ENCODE peak calls at places on chromosome 14, in ten cellular contexts. L, W, H, N, F, T, V, C, I and Z are unnamed samples.

GRCh38 chr14:98122527-98122926 is 1149.5 kb downstream of the BCL11B start:
- DNase-seq in F (no peak), L (no peak), C (no peak), T (no peak), H (no peak), N (no peak), W (no peak), V (peak; percentile 25), I (no peak), Z (no peak)

GRCh38 chr14:103072595-103073366 is 11.2 kb upstream of the LBHD2 start:
- DNase-seq in V (no peak), L (no peak), H (no peak), F (no peak), T (no peak), W (peak; percentile 69), C (no peak), N (no peak), I (peak; percentile 91), Z (no peak)

GRCh38 chr14:91167380-91167770 is 53.5 kb downstream of the DGLUCY start:
- DNase-seq in I (no peak), C (no peak), T (no peak), F (peak; percentile 36), V (no peak), N (no peak), H (no peak), W (no peak), L (no peak), Z (no peak)

GRCh38 chr14:47852278-47852677 is 176.9 kb upstream of the MDGA2 start:
- DNase-seq in I (no peak), C (no peak), N (no peak), F (no peak), H (no peak), T (no peak), W (no peak), L (no peak), V (no peak), Z (no peak)

GRCh38 chr14:87305345-87305744 is 687.6 kb downstream of the GALC start:
- DNase-seq in F (no peak), L (no peak), C (no peak), N (no peak), T (no peak), I (no peak), W (no peak), V (no peak), H (no peak), Z (no peak)

GRCh38 chr14:45072121-45072520 is 11.8 kb upstream of the PRPF39 start:
- DNase-seq in T (no peak), V (no peak), H (no peak), N (no peak), W (no peak), I (no peak), F (no peak), L (no peak), C (no peak), Z (no peak)

GRCh38 chr14:81990312-81990761 is 456.7 kb upstream of the SEL1L start:
- DNase-seq in V (peak; percentile 57), L (no peak), F (peak; percentile 45), T (peak; percentile 29), H (peak; percentile 67), I (peak; percentile 52), C (no peak), W (peak; percentile 78), N (no peak), Z (peak; percentile 12)

GRCh38 chr14:78836777-78837176 is 666.6 kb downstream of the NRXN3 start:
- DNase-seq in W (peak; percentile 72), L (no peak), C (no peak), V (peak; percentile 75), T (peak; percentile 53), H (peak; percentile 71), F (peak; percentile 45), N (no peak), I (peak; percentile 76), Z (peak; percentile 21)

GRCh38 chr14:103310576-103311095 is 23.4 kb upstream of the EIF5 start:
- DNase-seq in F (no peak), N (no peak), H (no peak), V (no peak), T (no peak), L (no peak), W (no peak), C (no peak), I (no peak), Z (no peak)

GRCh38 chr14:104098272-104099095 is 13.0 kb downstream of the ASPG start:
- DNase-seq in L (no peak), H (no peak), W (no peak), I (no peak), T (no peak), C (no peak), V (no peak), F (no peak), N (no peak), Z (no peak)

GRCh38 chr14:94382684-94383663 is 5.4 kb downstream of the SERPINA1 start:
- DNase-seq in C (no peak), T (no peak), F (no peak), W (no peak), I (no peak), H (no peak), N (no peak), V (no peak), L (no peak), Z (no peak)

GRCh38 chr14:33879684-33880286 is 71.1 kb downstream of the EGLN3 start:
- DNase-seq in N (no peak), V (no peak), F (no peak), I (no peak), W (no peak), L (no peak), H (no peak), C (no peak), T (no peak), Z (no peak)

GRCh38 chr14:34452258-34452822 is 9.7 kb downstream of the SPTSSA start:
- DNase-seq in H (no peak), V (no peak), W (no peak), T (no peak), N (no peak), F (no peak), C (no peak), I (no peak), L (no peak), Z (no peak)

GRCh38 chr14:61532818-61533217 is 162.5 kb upstream of the HIF1A start:
- DNase-seq in L (no peak), I (no peak), H (no peak), F (no peak), N (no peak), T (no peak), W (no peak), V (no peak), C (no peak), Z (no peak)

GRCh38 chr14:36653412-36653811 is 8.2 kb upstream of the PAX9 start:
- DNase-seq in C (no peak), N (no peak), I (no peak), L (no peak), H (no peak), T (no peak), V (no peak), F (no peak), W (no peak), Z (no peak)

GRCh38 chr14:66624319-66624937 is 116.5 kb downstream of the GPHN start:
- DNase-seq in F (peak; percentile 71), W (peak; percentile 73), C (no peak), H (peak; percentile 38), T (peak; percentile 60), V (peak; percentile 73), N (no peak), L (peak; percentile 24), I (peak; percentile 72), Z (peak; percentile 44)

GRCh38 chr14:65224799-65225198 is 122.5 kb upstream of the MAX start:
- DNase-seq in W (no peak), N (no peak), V (peak; percentile 54), H (no peak), F (peak; percentile 76), T (peak; percentile 51), I (no peak), C (no peak), L (no peak), Z (no peak)

GRCh38 chr14:70640938-70641547 is 673 bp upstream of the TTC9 start:
- DNase-seq in W (peak; percentile 62), L (no peak), F (peak; percentile 63), N (no peak), V (peak; percentile 88), T (no peak), C (no peak), I (peak; percentile 47), H (no peak), Z (no peak)

GRCh38 chr14:69620981-69621380 is 9.6 kb downstream of the SUSD6 start:
- DNase-seq in T (no peak), H (no peak), C (no peak), W (no peak), N (no peak), V (no peak), I (no peak), L (no peak), F (no peak), Z (no peak)

DNA sequence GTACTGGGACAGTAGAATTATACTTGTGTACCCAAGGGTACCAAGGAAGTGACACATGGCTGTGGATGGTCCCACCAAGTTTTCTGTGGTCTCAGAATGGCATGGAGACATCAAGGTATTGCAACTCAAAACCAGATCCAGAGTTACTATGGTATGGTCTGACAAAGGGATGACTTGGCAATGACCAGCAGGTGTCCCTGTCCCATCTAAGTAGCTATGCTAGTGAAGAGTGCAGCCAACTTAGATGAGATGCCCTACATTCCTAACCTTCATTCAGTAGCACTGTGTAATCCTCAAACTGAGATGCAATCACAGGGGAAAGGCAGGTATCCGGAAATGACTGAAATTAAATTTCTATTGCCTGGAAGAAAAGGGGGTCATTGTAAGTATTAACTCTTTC is 188.7 kb upstream of the TMEM260 start:
- DNase-seq in W (no peak), H (no peak), N (no peak), T (no peak), L (no peak), F (no peak), V (no peak), I (peak; percentile 13), C (no peak), Z (no peak)
- TF ChIP-seq CTCF in W (no peak), H (no peak), N (no peak), T (no peak), L (no peak), F (no peak), V (no peak), I (no peak), C (no peak), Z (no peak)

GRCh38 chr14:22871200-22871961 is at the start of gene LRP10:
- DNase-seq in N (peak; percentile 92), F (peak; percentile 96), L (peak; percentile 92), I (peak; percentile 93), V (peak; percentile 94), T (peak; percentile 83), W (peak; percentile 95), H (peak; percentile 95), C (peak; percentile 94), Z (no peak)
- TF ChIP-seq CTCF in N (peak; percentile 20), F (no peak), L (no peak), I (no peak), V (no peak), T (no peak), W (no peak), H (no peak), C (no peak), Z (no peak)

GRCh38 chr14:68394719-68395117 is 398.1 kb downstream of the ZFP36L1 start:
- DNase-seq in N (peak; percentile 53), C (no peak), L (peak; percentile 24), F (no peak), W (no peak), I (no peak), T (no peak), V (no peak), H (peak; percentile 39), Z (no peak)
- TF ChIP-seq CTCF in N (no peak), C (no peak), L (no peak), F (no peak), W (no peak), I (no peak), T (no peak), V (no peak), H (no peak), Z (no peak)

GRCh38 chr14:24095196-24096068 is 1.3 kb downstream of the PCK2 start:
- DNase-seq in L (peak; percentile 43), V (peak; percentile 96), H (peak; percentile 59), W (peak; percentile 83), F (no peak), N (no peak), I (peak; percentile 62), T (peak; percentile 75), C (no peak), Z (peak; percentile 38)
- TF ChIP-seq CTCF in L (no peak), V (no peak), H (no peak), W (no peak), F (no peak), N (no peak), I (no peak), T (no peak), C (no peak), Z (no peak)